ENCODE peak calls at places on chromosomes 4 and X, in eight cellular contexts. K is transverse colon, P is Peyer's patch, X is stomach, W is lower leg skin, V is suprapubic skin, A is IMR-90, O is ovary. G is an unnamed sample.

GRCh38 chrX:131216828-131217227 is 72.3 kb downstream of the IGSF1 start:
- DNase-seq in X (no peak), W (no peak), A (no peak), V (no peak), O (no peak), P (no peak), K (no peak), G (no peak)

GRCh38 chrX:32599156-32599555 is 612.2 kb downstream of the DMD start:
- DNase-seq in O (no peak), V (no peak), W (no peak), A (no peak), K (no peak), X (no peak), P (no peak), G (no peak)

GRCh38 chr4:109214622-109215350 is 87.7 kb downstream of the COL25A1 start:
- DNase-seq in W (no peak), A (no peak), P (no peak), X (no peak), K (no peak), V (no peak), O (no peak), G (no peak)

GRCh38 chr4:106502106-106502699 is 133.6 kb upstream of the GIMD1 start:
- DNase-seq in W (no peak), V (no peak), A (peak; percentile 55), X (peak; percentile 64), P (no peak), O (peak; percentile 32), K (peak; percentile 41), G (peak; percentile 45)

GRCh38 chrX:69158166-69159040 is 6.8 kb downstream of the PJA1 start:
- DNase-seq in O (peak; percentile 74), X (peak; percentile 69), K (peak; percentile 37), A (peak; percentile 85), V (no peak), W (peak; percentile 25), P (no peak), G (peak; percentile 76)

GRCh38 chr4:149120331-149121014 is 678.3 kb upstream of the NR3C2 start:
- DNase-seq in A (peak; percentile 28), W (no peak), K (no peak), X (no peak), O (no peak), P (no peak), V (no peak), G (no peak)

GRCh38 chr4:37960098-37960497 is at the start of gene PTTG2:
- DNase-seq in V (no peak), A (no peak), O (no peak), X (no peak), P (no peak), K (no peak), W (no peak), G (no peak)

GRCh38 chrX:270848-271367 is 10.3 kb upstream of the PLCXD1 start:
- DNase-seq in O (peak; percentile 12), W (no peak), K (no peak), A (no peak), P (peak; percentile 6), X (peak; percentile 21), V (peak; percentile 41), G (peak; percentile 4)

GRCh38 chr4:160514126-160514525 is 1411.2 kb downstream of the RAPGEF2 start:
- DNase-seq in W (no peak), A (no peak), K (no peak), X (no peak), O (no peak), V (no peak), P (no peak), G (no peak)

GRCh38 chr4:155001229-155001628 is 207.2 kb upstream of the NPY2R start:
- DNase-seq in W (no peak), O (no peak), V (no peak), X (no peak), P (no peak), K (no peak), A (no peak), G (no peak)

GRCh38 chrX:139222511-139223200 is 307.9 kb upstream of the F9 start:
- DNase-seq in K (no peak), O (no peak), X (no peak), W (no peak), V (no peak), A (no peak), P (no peak), G (no peak)

GRCh38 chr4:182904271-182904761 is 12.9 kb downstream of the DCTD start:
- DNase-seq in W (no peak), P (no peak), X (no peak), A (no peak), V (no peak), K (no peak), O (no peak), G (no peak)

GRCh38 chr4:172776203-172776896 is 392.3 kb upstream of the GALNT7 start:
- DNase-seq in K (no peak), O (no peak), W (no peak), V (no peak), A (peak; percentile 65), P (no peak), X (no peak), G (no peak)

GRCh38 chrX:138794285-138794684 is 82.8 kb upstream of the FGF13 start:
- DNase-seq in P (no peak), V (no peak), O (no peak), W (no peak), X (no peak), K (no peak), A (no peak), G (no peak)

GRCh38 chr4:56863441-56864129 is 42.1 kb upstream of the SPINK2 start:
- DNase-seq in K (no peak), O (no peak), V (no peak), W (no peak), X (no peak), P (no peak), A (peak; percentile 5), G (no peak)

GRCh38 chrX:48648299-48648698 is 35.3 kb upstream of the WAS start:
- DNase-seq in X (peak; percentile 27), A (peak; percentile 45), O (peak; percentile 48), V (no peak), P (peak; percentile 20), W (peak; percentile 14), K (peak; percentile 21), G (peak; percentile 51)
- TF ChIP-seq CTCF in X (peak; percentile 20), A (peak; percentile 42), O (peak; percentile 13), V (no peak), P (peak; percentile 49), W (no peak), K (no peak), G (peak; percentile 43)

GRCh38 chr4:54227261-54228063 is 1.6 kb upstream of the PDGFRA start:
- DNase-seq in W (no peak), O (peak; percentile 43), P (no peak), V (peak; percentile 71), X (no peak), K (no peak), A (peak; percentile 80), G (no peak)

GRCh38 chr4:54230479-54231418 is 1.7 kb downstream of the PDGFRA start:
- DNase-seq in W (peak; percentile 48), A (no peak), O (peak; percentile 72), P (no peak), X (no peak), V (peak; percentile 74), K (no peak), G (peak; percentile 75)

GRCh38 chr4:54228064-54228527 is 997 bp upstream of the PDGFRA start:
- DNase-seq in V (peak; percentile 83), X (peak; percentile 59), P (no peak), K (peak; percentile 68), W (peak; percentile 59), O (peak; percentile 93), A (peak; percentile 82), G (peak; percentile 79)

GRCh38 chr4:54229631-54230478 is 762 bp downstream of the PDGFRA start:
- DNase-seq in O (peak; percentile 56), V (peak; percentile 74), K (no peak), X (no peak), A (peak; percentile 69), P (no peak), W (no peak), G (no peak)

GRCh38 chr4:54228563-54229501 is at the start of gene PDGFRA:
- DNase-seq in X (no peak), W (peak; percentile 73), V (peak; percentile 88), P (no peak), O (peak; percentile 95), K (peak; percentile 42), A (peak; percentile 94), G (peak; percentile 70)
- TF ChIP-seq POLR2A in X (no peak), W (no peak), V (no peak), P (no peak), O (peak; percentile 18), K (peak; percentile 55), A (peak; percentile 4), G (no peak)

GRCh38 chrX:106728337-106728736 is 1.8 kb downstream of the RNF128 start:
- DNase-seq in X (no peak), P (no peak), W (no peak), O (no peak), K (no peak), A (no peak), V (no peak), G (no peak)
- TF ChIP-seq CTCF in X (no peak), P (no peak), W (no peak), O (no peak), K (no peak), A (no peak), V (no peak), G (no peak)

GRCh38 chrX:130120321-130120731 is 10.0 kb upstream of the ELF4 start:
- DNase-seq in K (no peak), V (no peak), X (no peak), O (peak; percentile 39), A (no peak), P (peak; percentile 28), W (no peak), G (peak; percentile 63)

GRCh38 chrX:130121505-130121800 is 11.2 kb upstream of the ELF4 start:
- DNase-seq in A (no peak), P (no peak), W (no peak), V (no peak), X (no peak), O (no peak), K (no peak), G (no peak)

GRCh38 chrX:130118396-130118795 is 8.1 kb upstream of the ELF4 start:
- DNase-seq in X (no peak), O (no peak), W (no peak), V (no peak), A (peak; percentile 81), P (no peak), K (no peak), G (no peak)

GRCh38 chrX:130118941-130119640 is 8.8 kb upstream of the ELF4 start:
- DNase-seq in O (no peak), X (no peak), P (no peak), W (no peak), K (no peak), V (no peak), A (peak; percentile 72), G (no peak)

DNA sequence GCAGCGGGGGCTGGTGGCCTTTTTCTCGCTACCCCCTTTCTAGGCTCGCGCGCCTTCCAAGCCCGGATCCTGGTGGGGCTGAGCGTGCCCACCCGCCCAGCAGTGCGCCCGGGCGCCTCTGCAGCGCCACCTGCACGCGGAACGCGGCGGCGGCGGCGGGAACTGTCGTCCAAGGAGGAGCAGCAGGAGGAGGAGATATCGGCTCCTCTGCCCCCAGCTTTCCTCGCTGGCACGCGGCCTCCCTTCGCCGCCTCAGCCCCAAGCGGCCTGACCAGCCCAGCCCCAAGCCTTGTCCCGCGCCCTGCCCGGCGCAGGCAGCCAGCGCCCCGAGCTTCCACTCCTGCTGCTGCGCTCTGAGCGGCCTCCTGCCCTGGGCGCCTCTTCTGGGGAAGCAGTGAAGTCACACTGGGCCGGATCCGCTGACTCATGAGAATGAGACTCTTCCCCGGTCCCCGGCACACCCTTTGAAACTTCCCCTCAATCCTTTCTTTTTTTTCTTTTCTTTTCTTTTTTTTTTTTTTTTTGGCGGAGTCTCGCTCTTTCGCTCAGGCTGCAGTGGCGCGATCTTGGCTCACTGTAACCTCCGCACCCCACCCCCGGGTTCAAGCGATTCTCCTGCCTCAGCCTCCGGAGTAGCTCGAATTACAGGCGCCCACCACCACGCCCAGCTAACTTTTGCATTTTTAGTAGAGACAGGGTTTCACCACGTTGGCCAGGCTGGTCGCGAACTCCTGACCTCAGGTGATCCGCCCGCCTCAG is 10.6 kb upstream of the ELF4 start:
- DNase-seq in X (peak; percentile 72), O (peak; percentile 83), A (peak; percentile 71), P (peak; percentile 67), K (peak; percentile 74), V (peak; percentile 80), W (peak; percentile 72), G (peak; percentile 78)
- TF ChIP-seq POLR2A in X (no peak), O (no peak), A (no peak), P (no peak), K (no peak), V (no peak), W (no peak), G (no peak)

G was measured in heart left ventricle.